ENCODE peak calls at places on chromosomes 2 and 18, in nine cellular contexts. R is uterus, B is stomach, Z is cardiac muscle cell, N is thoracic aorta, S is osteoblast, C is K562, J is neuronal stem cell, D is brain microvascular endothelial cell. L is an unnamed sample.
A peak's percentile ranks its signal among the peaks of the same experiment; 100 is the strongest.

GRCh38 chr2:105785095-105785847 is 40.6 kb downstream of the NCK2 start:
- DNase-seq in R (no peak), D (no peak), J (no peak), S (no peak), Z (no peak), N (no peak), B (peak; percentile 61), C (no peak), L (no peak)

GRCh38 chr2:70927641-70928040 is 8.1 kb upstream of the ATP6V1B1 start:
- DNase-seq in B (no peak), C (no peak), J (no peak), S (no peak), Z (no peak), R (no peak), D (no peak), N (no peak), L (no peak)

GRCh38 chr18:21489119-21489750 is 111.3 kb downstream of the ESCO1 start:
- DNase-seq in D (peak; percentile 52), C (peak; percentile 71), J (peak; percentile 30), Z (peak; percentile 81), B (peak; percentile 45), R (no peak), N (no peak), S (peak; percentile 93), L (peak; percentile 63)

GRCh38 chr2:100043891-100044255 is 98.5 kb downstream of the AFF3 start:
- DNase-seq in N (no peak), S (no peak), Z (no peak), B (no peak), D (no peak), C (no peak), R (no peak), J (no peak), L (no peak)

GRCh38 chr2:33589444-33589843 is 9.7 kb downstream of the FAM98A start:
- DNase-seq in Z (no peak), R (no peak), J (no peak), C (no peak), B (no peak), N (no peak), S (no peak), D (no peak), L (no peak)

GRCh38 chr18:42977982-42978595 is 137.4 kb downstream of the RIT2 start:
- DNase-seq in S (no peak), D (no peak), Z (no peak), R (no peak), J (no peak), N (no peak), C (no peak), B (no peak), L (peak; percentile 58)

GRCh38 chr2:170465241-170465640 is 249.9 kb upstream of the SP5 start:
- DNase-seq in B (no peak), R (no peak), C (no peak), J (no peak), Z (no peak), S (no peak), D (peak; percentile 40), N (no peak), L (no peak)

GRCh38 chr2:48415765-48416515 is 114.0 kb upstream of the STON1 start:
- DNase-seq in Z (no peak), S (no peak), C (no peak), R (no peak), J (no peak), D (no peak), B (no peak), N (no peak), L (no peak)

GRCh38 chr18:46174317-46175039 is 70.3 kb downstream of the HAUS1 start:
- DNase-seq in D (peak; percentile 15), Z (peak; percentile 80), R (peak; percentile 17), N (no peak), J (peak; percentile 26), B (peak; percentile 31), S (peak; percentile 88), C (peak; percentile 21), L (peak; percentile 45)

GRCh38 chr2:109143214-109144187 is 14.5 kb downstream of the SH3RF3 start:
- DNase-seq in D (no peak), B (no peak), N (no peak), J (no peak), R (no peak), S (no peak), C (no peak), Z (no peak), L (no peak)

GRCh38 chr18:62897153-62897552 is 181.8 kb downstream of the PHLPP1 start:
- DNase-seq in S (peak; percentile 91), J (no peak), R (no peak), Z (no peak), N (no peak), C (no peak), B (no peak), D (peak; percentile 22), L (no peak)

GRCh38 chr2:209985879-209986278 is 16.6 kb upstream of the RPE start:
- DNase-seq in B (no peak), Z (no peak), N (no peak), R (no peak), D (no peak), S (no peak), C (no peak), J (no peak), L (no peak)

GRCh38 chr2:20596973-20597867 is 53.7 kb downstream of the HS1BP3 start:
- DNase-seq in B (peak; percentile 76), D (no peak), J (no peak), R (peak; percentile 91), C (no peak), Z (no peak), S (no peak), N (no peak), L (peak; percentile 14)

DNA sequence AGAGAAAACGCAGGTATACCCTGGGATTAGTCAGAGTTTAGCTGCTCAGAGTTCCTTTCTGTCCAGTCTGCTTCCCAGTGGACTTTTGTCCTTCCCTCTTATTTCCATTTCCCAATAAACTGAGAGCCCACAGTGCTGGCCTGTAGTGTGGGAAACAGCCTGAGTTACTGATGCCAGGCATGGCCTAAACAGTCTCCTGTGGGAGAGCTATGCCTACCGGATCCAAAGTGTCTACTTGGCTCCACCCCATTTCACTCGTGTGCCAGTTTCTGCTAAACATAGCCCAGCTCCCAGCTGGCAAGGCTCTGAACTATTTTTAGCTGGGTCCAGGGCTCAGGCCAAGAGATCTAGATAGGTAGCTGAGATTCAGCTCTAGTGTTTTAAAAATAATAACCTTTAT is 15.6 kb upstream of the PPP1CB start:
- DNase-seq in B (peak; percentile 92), C (no peak), S (peak; percentile 71), N (peak; percentile 68), Z (peak; percentile 83), D (no peak), J (no peak), R (peak; percentile 64), L (no peak)
- H3K4me3 ChIP-seq in B (no peak overlapping the region), C (no peak overlapping the region), S (no peak overlapping the region), N (peak overlapping the region; percentile 74), Z (no peak overlapping the region), D (no peak overlapping the region), J (no peak overlapping the region), R (no peak overlapping the region), L (no peak overlapping the region)

DNA sequence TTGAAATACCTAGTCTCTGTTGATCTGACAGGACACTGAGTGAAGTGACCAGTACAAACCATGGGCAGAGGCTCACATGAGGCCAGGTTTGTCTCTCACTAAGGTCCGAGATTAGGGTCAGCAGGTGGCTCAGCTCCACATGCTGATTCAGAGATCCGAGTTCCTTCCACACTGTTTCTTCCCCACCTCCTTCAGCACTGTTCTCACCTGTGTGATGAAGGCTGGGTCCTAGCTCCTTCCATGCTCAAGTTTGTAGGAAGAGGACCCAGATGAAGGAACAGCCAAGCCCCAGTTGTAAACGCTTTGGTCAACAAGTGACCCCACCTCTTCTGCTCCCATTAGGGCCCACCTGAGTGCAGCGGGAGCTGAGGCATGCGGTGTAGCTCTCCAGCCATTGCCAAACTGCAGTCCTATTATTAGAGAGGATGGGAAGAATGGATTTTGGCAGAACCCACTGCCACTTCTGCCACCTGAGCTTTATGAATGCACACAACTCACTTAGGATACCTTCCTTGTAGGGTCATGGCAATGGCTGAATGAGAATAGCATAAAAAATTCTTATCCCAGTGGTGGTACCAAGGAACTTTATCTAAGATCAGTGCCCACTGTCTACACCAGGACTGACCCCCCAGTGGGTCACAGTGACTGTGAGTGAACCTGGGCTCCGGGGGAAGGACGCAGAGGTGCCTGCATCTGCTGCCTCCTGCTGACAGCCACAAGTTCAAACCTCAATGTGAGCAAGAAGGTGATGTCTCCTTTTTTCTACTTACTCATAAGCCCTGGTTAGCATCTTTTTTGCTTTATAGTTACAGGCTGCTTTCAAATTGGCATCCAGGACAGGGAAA is 324.8 kb upstream of the HS6ST1 start:
- DNase-seq in C (no peak), N (no peak), S (peak; percentile 49), Z (no peak), J (no peak), B (peak; percentile 15), D (no peak), R (no peak), L (no peak)
- H3K27ac ChIP-seq in C (no peak overlapping the region), N (no peak overlapping the region), S (no peak overlapping the region), Z (no peak overlapping the region), J (peak overlapping the region; percentile 64), B (no peak overlapping the region), D (no peak overlapping the region), R (no peak overlapping the region), L (no peak overlapping the region)

DNA sequence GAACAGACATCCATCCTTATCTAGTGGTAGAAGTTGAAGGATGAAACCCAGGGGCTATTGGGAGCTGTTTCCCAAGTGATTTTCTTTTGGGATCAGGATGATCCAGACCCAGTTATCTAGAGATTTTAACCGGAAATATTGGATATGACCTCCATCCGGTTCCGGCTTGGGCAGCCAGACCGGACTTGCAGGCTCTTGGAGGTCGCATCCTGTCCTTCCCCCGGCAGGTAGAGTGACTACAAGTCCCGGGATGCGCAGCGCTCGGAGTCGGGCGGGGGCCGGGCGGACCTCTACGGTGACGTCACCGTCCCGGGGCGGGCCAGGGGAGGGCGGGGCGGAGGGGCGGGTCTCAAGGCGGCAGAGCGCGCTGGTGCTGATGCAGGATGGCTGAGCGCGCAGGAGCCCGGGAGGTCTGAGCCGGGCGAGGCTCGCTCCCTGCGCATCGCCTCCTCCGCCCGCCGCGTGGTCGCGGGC is at the start of gene KIF5C:
- DNase-seq in C (peak; percentile 99), J (peak; percentile 84), D (peak; percentile 45), Z (peak; percentile 92), R (peak; percentile 76), B (peak; percentile 83), N (peak; percentile 6), S (peak; percentile 97), L (peak; percentile 90)
- H3K27me3 ChIP-seq in C (peaks cover 12% of the 10 kb centered on the region), J (no peaks in the 10 kb centered on the region), D (peaks cover 22% of the 10 kb centered on the region), Z (peaks cover 24% of the 10 kb centered on the region), R (peaks cover 16% of the 10 kb centered on the region), B (peaks cover 39% of the 10 kb centered on the region), N (no peaks in the 10 kb centered on the region), S (peaks cover 30% of the 10 kb centered on the region), L (peaks cover 25% of the 10 kb centered on the region)

GRCh38 chr2:218286570-218287459 is 5.5 kb downstream of the TMBIM1 start:
- DNase-seq in B (peak; percentile 93), D (peak; percentile 96), N (peak; percentile 93), C (peak; percentile 71), Z (peak; percentile 87), R (peak; percentile 91), S (peak; percentile 98), J (peak; percentile 46), L (peak; percentile 86)

GRCh38 chr2:218282173-218282991 is 9.9 kb downstream of the TMBIM1 start:
- DNase-seq in J (no peak), C (no peak), S (peak; percentile 96), B (peak; percentile 78), N (peak; percentile 49), R (no peak), Z (no peak), D (peak; percentile 36), L (no peak)

GRCh38 chr2:218281449-218281848 is 10.9 kb downstream of the TMBIM1 start:
- DNase-seq in S (peak; percentile 57), J (no peak), Z (no peak), R (no peak), C (no peak), D (no peak), B (peak; percentile 63), N (no peak), L (no peak)

GRCh38 chr2:218284106-218284811 is 8.0 kb downstream of the TMBIM1 start:
- DNase-seq in S (peak; percentile 96), N (no peak), D (peak; percentile 83), R (peak; percentile 48), Z (no peak), B (peak; percentile 71), C (peak; percentile 33), J (no peak), L (no peak)

GRCh38 chr2:218285604-218286003 is 6.7 kb downstream of the TMBIM1 start:
- DNase-seq in B (peak; percentile 84), J (no peak), Z (no peak), R (peak; percentile 50), N (peak; percentile 69), S (peak; percentile 92), D (no peak), C (no peak), L (no peak)
- H3K4me3 ChIP-seq in B (peak overlapping the region; percentile 46), J (no peak overlapping the region), Z (no peak overlapping the region), R (no peak overlapping the region), N (peak overlapping the region; percentile 63), S (peak overlapping the region; percentile 67), D (no peak overlapping the region), C (no peak overlapping the region), L (no peak overlapping the region)

L was measured in WERI-Rb-1.